ENCODE peak calls at places on chromosomes 16 and 17, in ten cellular contexts. F is A549, X is stomach, A is body of pancreas, H is right lobe of liver, M is transverse colon, R is sigmoid colon, C is prostate gland, Z is uterus, Y is heart left ventricle. O is an unnamed sample.

GRCh38 chr17:3656353-3656752 is 12.0 kb downstream of the TAX1BP3 start:
- DNase-seq in Y (no peak), X (no peak), M (no peak), C (no peak), R (no peak), F (no peak), A (no peak), Z (no peak), H (no peak), O (no peak)

GRCh38 chr16:6558133-6558532 is 774.5 kb upstream of the RBFOX1 start:
- DNase-seq in Y (no peak), R (no peak), H (no peak), Z (no peak), F (no peak), C (no peak), A (no peak), M (no peak), X (no peak), O (no peak)

GRCh38 chr16:881219-882097 is 80.9 kb upstream of the GNG13 start:
- DNase-seq in Y (peak), M (no peak), R (peak), H (peak), X (no peak), A (no peak), Z (no peak), C (no peak), F (no peak), O (no peak)

GRCh38 chr16:74275031-74275636 is 21.5 kb upstream of the PSMD7 start:
- DNase-seq in F (peak), Y (no peak), A (no peak), X (no peak), C (no peak), R (no peak), Z (no peak), H (no peak), M (no peak), O (no peak)

GRCh38 chr16:24309222-24309905 is 53.2 kb downstream of the CACNG3 start:
- DNase-seq in M (no peak), F (no peak), Y (no peak), R (no peak), H (no peak), C (no peak), Z (no peak), A (peak), X (peak), O (peak)

GRCh38 chr17:21200590-21201301 is 13.2 kb downstream of the TMEM11 start:
- DNase-seq in R (no peak), H (no peak), A (peak), F (no peak), C (peak), X (no peak), M (no peak), Z (no peak), Y (no peak), O (no peak)

GRCh38 chr17:74433421-74434121 is 1.7 kb downstream of the GPRC5C start:
- DNase-seq in H (no peak), C (no peak), X (peak), M (no peak), Z (no peak), A (peak), F (no peak), Y (no peak), R (no peak), O (peak)

GRCh38 chr16:56672761-56673536 is 3.3 kb downstream of the MT1H start:
- DNase-seq in R (no peak), Y (no peak), M (no peak), X (no peak), H (no peak), C (no peak), Z (no peak), F (no peak), A (no peak), O (no peak)

GRCh38 chr17:45306623-45307022 is 10.2 kb downstream of the MAP3K14 start:
- DNase-seq in M (no peak), F (no peak), C (no peak), Z (no peak), Y (no peak), R (no peak), H (no peak), A (no peak), X (no peak), O (no peak)

GRCh38 chr16:2180962-2181923 is 15.2 kb downstream of the CASKIN1 start:
- DNase-seq in Z (no peak), A (no peak), R (no peak), M (no peak), F (no peak), H (no peak), Y (no peak), C (no peak), X (no peak), O (no peak)

GRCh38 chr17:19411641-19412040 is 609 bp downstream of the RNF112 start:
- DNase-seq in C (no peak), F (no peak), H (no peak), X (no peak), Y (no peak), Z (no peak), A (no peak), R (no peak), M (no peak), O (no peak)

GRCh38 chr17:62968445-62968923 is 2.4 kb downstream of the TANC2 start:
- DNase-seq in R (no peak), Z (peak), F (peak), M (peak), A (peak), H (no peak), Y (no peak), C (peak), X (peak), O (peak)

GRCh38 chr17:45346255-45347015 is 29.6 kb upstream of the MAP3K14 start:
- DNase-seq in F (no peak), H (no peak), M (peak), R (peak), C (no peak), Z (peak), X (no peak), A (no peak), Y (no peak), O (no peak)

DNA sequence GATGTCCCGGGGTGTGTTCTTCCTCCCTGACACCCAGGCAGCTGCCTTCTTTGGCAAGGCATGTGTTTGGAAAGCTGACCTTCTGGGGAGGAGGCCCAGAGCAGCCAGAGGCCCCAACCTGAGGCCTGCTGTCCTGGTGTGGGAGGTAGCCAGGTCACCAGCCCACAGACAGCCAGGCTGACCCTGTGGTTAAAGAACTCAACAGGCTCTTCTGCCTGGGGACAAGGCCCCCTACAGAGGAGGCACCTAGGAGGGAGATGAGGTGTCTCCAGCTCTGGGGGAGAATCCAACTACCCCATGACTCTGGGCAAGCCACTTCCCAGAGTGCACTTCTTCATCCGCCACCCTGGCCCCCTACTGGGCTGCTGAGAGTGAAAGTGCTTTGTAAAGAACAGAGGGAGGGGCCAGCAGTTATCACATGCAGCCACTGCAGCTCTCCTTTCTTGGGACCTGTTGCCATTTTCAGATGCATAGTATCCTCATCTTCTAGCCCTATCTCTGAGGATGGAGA is 13.1 kb upstream of the SREBF1 start:
- DNase-seq in H (no peak), C (no peak), A (peak), Y (no peak), M (peak), X (peak), R (no peak), F (no peak), Z (peak), O (peak)
- TF ChIP-seq POLR2A in H (no peak), C (no peak), A (no peak), Y (no peak), M (no peak), X (no peak), R (no peak), F (no peak), Z (no peak), O (no peak)

GRCh38 chr17:18258356-18259038 is at the start of gene FLII:
- DNase-seq in Y (peak), H (peak), M (peak), X (peak), F (peak), A (peak), Z (no peak), R (peak), C (peak), O (peak)
- TF ChIP-seq POLR2A in Y (no peak), H (peak), M (peak), X (no peak), F (peak), A (peak), Z (peak), R (peak), C (peak), O (peak)

GRCh38 chr16:86941731-86942468 is 363.6 kb downstream of the FOXL1 start:
- DNase-seq in H (no peak), X (no peak), M (no peak), C (no peak), A (no peak), Z (no peak), R (no peak), Y (no peak), F (no peak), O (no peak)

GRCh38 chr16:86942469-86943175 is 364.3 kb downstream of the FOXL1 start:
- DNase-seq in Z (no peak), A (no peak), H (no peak), F (no peak), M (no peak), C (no peak), X (no peak), R (no peak), Y (no peak), O (no peak)

GRCh38 chr16:86934581-86935322 is 356.4 kb downstream of the FOXL1 start:
- DNase-seq in Y (no peak), C (no peak), M (no peak), A (no peak), H (no peak), R (no peak), Z (no peak), X (no peak), F (no peak), O (no peak)

GRCh38 chr16:86935323-86935669 is 356.9 kb downstream of the FOXL1 start:
- DNase-seq in Y (no peak), Z (no peak), X (no peak), A (no peak), M (no peak), F (no peak), C (no peak), R (no peak), H (no peak), O (no peak)

GRCh38 chr16:86939609-86940008 is 361.3 kb downstream of the FOXL1 start:
- DNase-seq in X (no peak), A (no peak), R (no peak), H (no peak), F (no peak), Y (no peak), Z (no peak), M (no peak), C (no peak), O (no peak)
- TF ChIP-seq POLR2A in X (no peak), A (no peak), R (no peak), H (no peak), F (no peak), Y (no peak), Z (no peak), M (no peak), C (no peak), O (no peak)

GRCh38 chr17:81656118-81656743 is at the start of gene PDE6G:
- DNase-seq in Y (no peak), M (no peak), R (peak), A (no peak), H (no peak), F (no peak), C (no peak), Z (no peak), X (no peak), O (no peak)

GRCh38 chr17:81650951-81651350 is 5.4 kb downstream of the PDE6G start:
- DNase-seq in X (no peak), R (no peak), H (no peak), M (no peak), A (no peak), Z (no peak), Y (no peak), F (no peak), C (no peak), O (no peak)

GRCh38 chr17:81655378-81656117 is 794 bp downstream of the PDE6G start:
- DNase-seq in Z (no peak), X (no peak), F (no peak), R (no peak), C (no peak), A (no peak), M (no peak), Y (no peak), H (no peak), O (no peak)

GRCh38 chr17:81651692-81652091 is 4.7 kb downstream of the PDE6G start:
- DNase-seq in X (no peak), A (peak), Z (no peak), Y (no peak), M (no peak), R (peak), H (no peak), C (no peak), F (peak), O (peak)

DNA sequence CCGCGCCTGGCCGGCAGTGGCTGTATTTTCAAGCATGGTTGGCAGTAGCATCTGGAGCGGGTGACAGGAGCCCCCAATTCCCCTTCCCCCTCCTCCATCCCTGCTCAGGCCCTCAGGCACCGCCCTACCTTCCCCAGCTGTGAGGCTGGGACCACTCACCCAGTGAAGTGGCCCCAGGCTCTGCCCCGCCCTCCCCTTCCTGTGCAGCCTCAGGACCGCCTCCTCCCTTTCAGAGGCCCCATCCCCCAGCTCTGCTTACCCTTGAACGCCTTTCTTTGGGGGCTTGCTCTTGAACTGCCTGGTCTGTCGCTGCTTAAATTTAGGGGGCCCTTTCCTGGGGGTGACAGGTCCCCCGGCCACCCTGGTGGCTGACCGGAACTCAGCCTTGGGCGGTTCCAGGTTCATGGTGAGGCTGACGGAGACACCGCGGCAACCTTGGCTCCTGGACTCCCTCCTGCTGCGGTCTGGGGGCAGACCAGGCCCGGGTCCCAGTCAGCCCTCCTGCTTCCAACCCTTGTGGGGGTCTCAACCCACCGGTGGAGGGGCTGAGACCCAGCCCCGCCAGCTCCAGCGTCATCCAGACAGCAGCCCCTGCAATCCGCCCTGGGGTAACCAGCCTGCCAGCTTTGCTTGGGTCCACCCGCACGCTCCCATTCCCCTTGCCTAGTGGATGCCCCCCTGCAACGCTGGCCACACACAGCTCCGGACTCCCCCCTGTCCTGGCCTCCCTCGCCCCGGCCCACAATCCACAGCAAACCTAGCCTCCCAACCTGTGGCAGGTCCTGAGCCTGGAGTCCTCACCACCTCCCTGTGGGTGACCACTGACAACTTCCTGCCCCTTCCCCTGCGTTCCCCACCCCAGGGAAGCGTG is 3.2 kb downstream of the PDE6G start:
- DNase-seq in M (no peak), H (no peak), A (no peak), X (no peak), Z (no peak), F (no peak), C (no peak), R (peak), Y (no peak), O (no peak)
- TF ChIP-seq POLR2A in M (no peak), H (no peak), A (no peak), X (no peak), Z (no peak), F (no peak), C (no peak), R (no peak), Y (no peak), O (no peak)

DNA sequence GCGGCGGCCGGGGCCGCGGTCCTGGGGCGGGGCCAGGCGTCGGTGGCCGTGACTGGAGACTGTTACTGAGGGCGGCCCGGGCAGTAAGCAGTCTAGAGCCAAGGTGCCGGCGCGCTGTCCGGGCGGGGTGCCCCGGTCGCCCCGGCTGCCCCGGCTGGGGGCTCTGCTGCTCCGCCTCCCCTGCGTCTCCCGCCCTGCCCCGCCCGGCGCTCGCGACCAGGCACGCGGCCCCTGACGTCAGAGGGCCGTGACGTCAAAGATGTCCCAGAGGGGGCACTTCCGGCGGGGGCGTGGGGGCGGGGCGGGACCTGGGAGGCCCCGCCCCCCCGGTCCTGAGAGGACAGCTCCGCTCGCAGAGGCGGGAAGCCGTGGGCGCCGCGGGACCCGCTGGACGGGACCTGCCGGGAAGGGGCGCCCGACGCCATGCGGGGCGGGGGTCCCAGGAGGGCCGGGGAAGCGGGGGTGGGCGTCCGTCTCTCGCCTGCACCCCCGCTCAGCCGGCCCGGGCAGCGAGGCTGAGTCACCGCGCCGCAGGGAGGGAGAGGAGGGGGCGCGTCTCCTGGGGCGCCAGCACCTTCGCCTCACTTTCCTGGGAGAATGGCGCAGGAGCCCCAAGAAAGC is 4.5 kb upstream of the HIC1 start:
- DNase-seq in Z (peak), X (peak), Y (peak), A (peak), H (peak), M (peak), C (peak), F (peak), R (peak), O (no peak)
- TF ChIP-seq POLR2A in Z (no peak), X (no peak), Y (no peak), A (peak), H (no peak), M (no peak), C (no peak), F (no peak), R (no peak), O (no peak)

DNA sequence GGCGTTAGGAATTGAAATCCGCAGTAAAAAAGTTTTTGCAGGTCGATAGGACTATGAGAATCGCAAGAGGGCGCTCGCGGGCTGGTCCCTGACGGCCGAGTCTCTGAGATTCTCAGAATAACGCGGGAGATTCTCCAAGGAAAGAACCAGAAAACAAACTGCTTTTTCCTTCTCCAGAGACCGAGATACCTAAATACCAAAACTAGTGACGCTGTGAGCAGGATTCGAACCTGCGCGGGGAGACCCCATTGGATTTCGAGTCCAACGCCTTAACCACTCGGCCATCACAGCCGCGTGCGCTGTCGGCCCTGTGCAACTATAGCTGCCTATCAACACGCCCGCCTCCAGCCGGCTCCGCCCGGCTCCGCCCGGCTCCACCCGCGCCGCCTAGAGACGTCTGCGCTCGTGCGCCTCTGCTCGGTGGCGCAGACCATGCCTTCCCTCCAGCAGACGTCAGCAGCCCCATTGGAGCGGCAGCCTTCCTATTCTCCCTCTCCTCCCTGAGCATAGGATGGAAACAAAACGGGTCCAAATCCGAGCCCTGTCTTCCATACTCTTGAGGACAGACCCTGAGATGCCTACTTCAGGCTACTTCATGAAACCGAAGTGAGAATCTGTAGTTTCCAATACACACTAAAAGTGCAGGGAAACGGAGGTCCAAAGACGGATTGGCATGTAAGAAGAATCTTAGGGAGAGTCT is 13.4 kb downstream of the PER1 start:
- DNase-seq in Z (peak), X (peak), M (peak), R (peak), Y (peak), H (peak), F (peak), C (peak), A (peak), O (peak)
- TF ChIP-seq POLR2A in Z (peak), X (no peak), M (peak), R (peak), Y (no peak), H (peak), F (peak), C (peak), A (peak), O (no peak)

GRCh38 chr17:2399572-2400473 is 1.0 kb downstream of the MNT start:
- DNase-seq in H (peak), M (peak), A (peak), R (peak), C (peak), Y (peak), Z (peak), F (peak), X (peak), O (peak)
- TF ChIP-seq POLR2A in H (peak), M (peak), A (peak), R (peak), C (peak), Y (peak), Z (peak), F (peak), X (no peak), O (peak)

GRCh38 chr16:30395992-30396560 is 856 bp downstream of the ZNF48 start:
- DNase-seq in X (no peak), A (no peak), F (no peak), H (no peak), M (no peak), Z (no peak), R (no peak), Y (no peak), C (no peak), O (no peak)

GRCh38 chr16:30395155-30395991 is at the start of gene ZNF48:
- DNase-seq in F (peak), Y (peak), H (peak), R (peak), C (peak), X (peak), A (peak), M (peak), Z (peak), O (peak)

GRCh38 chr16:30397776-30398659 is 2.8 kb downstream of the ZNF48 start:
- DNase-seq in H (no peak), F (no peak), C (no peak), A (no peak), Z (no peak), Y (no peak), M (no peak), R (no peak), X (no peak), O (no peak)

GRCh38 chr16:30397056-30397455 is 1.8 kb downstream of the ZNF48 start:
- DNase-seq in H (no peak), F (no peak), A (no peak), R (no peak), Y (no peak), C (no peak), Z (no peak), M (no peak), X (no peak), O (no peak)

GRCh38 chr16:30394603-30395154 is 541 bp upstream of the ZNF48 start:
- DNase-seq in Y (peak), X (no peak), R (no peak), C (no peak), A (no peak), Z (no peak), F (no peak), H (no peak), M (no peak), O (no peak)
- TF ChIP-seq POLR2A in Y (no peak), X (no peak), R (no peak), C (no peak), A (no peak), Z (no peak), F (no peak), H (no peak), M (no peak), O (no peak)